ENCODE peak calls at places on chromosomes 6 and 20, in four cellular contexts. E, B, D and J are unnamed samples.

GRCh38 chr6:167565884-167566491 is 241.1 kb downstream of the TTLL2 start:
- DNase-seq in E (peak), B (no peak), D (no peak), J (no peak)

GRCh38 chr6:22764521-22764920 is 195.2 kb downstream of the HDGFL1 start:
- DNase-seq in E (no peak), B (no peak), D (no peak), J (no peak)

GRCh38 chr20:24823176-24823575 is 125.9 kb upstream of the CST7 start:
- DNase-seq in E (no peak), B (no peak), D (no peak), J (no peak)

GRCh38 chr6:2839982-2840793 is 1.5 kb downstream of the SERPINB1 start:
- DNase-seq in E (no peak), B (no peak), D (no peak), J (no peak)

GRCh38 chr6:41964201-41964887 is 22.7 kb upstream of the CCND3 start:
- DNase-seq in E (no peak), B (no peak), D (no peak), J (no peak)

GRCh38 chr6:15462717-15463525 is 199.9 kb downstream of the DTNBP1 start:
- DNase-seq in E (no peak), B (peak), D (no peak), J (no peak)

GRCh38 chr20:53611449-53611894 is 17.8 kb upstream of the ZNF217 start:
- DNase-seq in E (peak), B (peak), D (peak), J (no peak)

GRCh38 chr6:2973656-2974055 is 2.3 kb upstream of the SERPINB6 start:
- DNase-seq in E (peak), B (no peak), D (no peak), J (no peak)

GRCh38 chr6:169724554-169725269 is 412 bp upstream of the PHF10 start:
- DNase-seq in E (peak), B (peak), D (no peak), J (peak)

GRCh38 chr6:146543940-146544661 is 468 bp downstream of the RAB32 start:
- DNase-seq in E (peak), B (no peak), D (no peak), J (peak)

GRCh38 chr20:41692479-41693135 is 74.4 kb upstream of the CHD6 start:
- DNase-seq in E (peak), B (peak), D (peak), J (peak)

GRCh38 chr6:125018136-125018535 is 55.9 kb downstream of the RNF217 start:
- DNase-seq in E (no peak), B (no peak), D (no peak), J (no peak)

GRCh38 chr6:99712560-99712959 is 105.9 kb downstream of the PRDM13 start:
- DNase-seq in E (no peak), B (no peak), D (no peak), J (no peak)

GRCh38 chr20:46021361-46022359 is 7.4 kb upstream of the SLC12A5 start:
- DNase-seq in E (peak), B (peak), D (no peak), J (peak)

DNA sequence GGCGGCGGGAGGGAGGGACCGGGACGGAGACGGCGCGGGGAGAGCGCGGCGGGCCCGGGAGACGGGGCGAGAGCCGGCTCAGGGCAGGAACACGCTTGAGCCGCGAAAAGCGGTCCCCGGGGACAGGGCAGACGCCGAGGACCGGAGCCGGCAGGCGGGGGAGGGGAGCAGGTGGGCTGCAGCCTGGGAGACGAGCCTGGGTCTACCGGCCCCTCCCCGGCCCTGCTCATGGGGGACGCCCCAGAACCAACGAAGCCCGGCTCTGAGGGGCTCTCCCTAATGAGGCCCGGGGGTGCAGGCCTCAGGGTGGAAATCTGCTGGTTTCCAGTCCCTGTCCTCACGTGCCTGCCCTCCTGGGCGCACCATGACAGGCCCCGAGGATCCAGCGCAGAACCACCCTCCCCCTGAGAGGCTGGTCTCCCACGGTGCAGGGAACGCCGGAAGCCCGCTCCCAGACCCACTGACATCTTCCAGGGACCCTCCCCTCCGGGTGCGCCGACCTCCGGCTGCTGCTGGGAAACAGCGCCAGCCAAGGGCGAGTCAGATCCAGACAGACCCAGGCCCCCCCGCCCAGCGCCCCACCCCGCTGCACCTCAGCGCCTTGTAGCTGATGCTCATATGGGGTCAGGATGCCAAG is 568 bp upstream of the EEF1A2 start:
- DNase-seq in E (no peak), B (peak), D (no peak), J (peak)
- TF ChIP-seq USF1 in E (no peak), B (no peak), D (no peak), J (no peak)

GRCh38 chr6:90368601-90369000 is 72.0 kb upstream of the BACH2 start:
- DNase-seq in E (no peak), B (no peak), D (no peak), J (no peak)

GRCh38 chr6:90370493-90370959 is 73.9 kb upstream of the BACH2 start:
- DNase-seq in E (peak), B (no peak), D (no peak), J (no peak)

GRCh38 chr6:90369651-90370050 is 73.0 kb upstream of the BACH2 start:
- DNase-seq in E (peak), B (no peak), D (no peak), J (no peak)

GRCh38 chr6:90368001-90368400 is 71.4 kb upstream of the BACH2 start:
- DNase-seq in E (no peak), B (no peak), D (no peak), J (no peak)

DNA sequence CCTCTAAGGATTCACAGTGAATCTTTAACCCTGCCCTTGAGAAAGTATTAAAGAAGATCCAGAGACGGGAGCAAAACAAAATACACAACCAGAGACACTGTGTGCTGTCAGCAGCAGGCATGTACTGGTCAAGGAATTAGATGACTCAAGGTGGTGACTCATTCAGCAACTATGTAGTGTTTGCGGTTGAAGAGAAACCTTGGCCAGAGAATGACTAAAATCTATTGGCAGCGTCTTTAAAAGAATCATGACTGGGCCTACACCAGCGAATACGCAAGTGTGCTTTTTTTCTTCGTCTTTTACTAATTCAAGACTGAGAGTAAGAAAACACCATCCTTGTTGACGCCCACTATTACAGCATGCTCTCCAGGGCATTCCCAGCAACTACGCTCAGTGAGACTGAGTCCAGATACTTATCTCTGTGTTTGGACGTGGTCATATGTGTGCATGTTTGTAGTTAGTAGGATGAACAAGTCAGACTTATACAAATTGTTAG is 72.4 kb upstream of the BACH2 start:
- DNase-seq in E (peak), B (no peak), D (peak), J (no peak)
- TF ChIP-seq USF1 in E (no peak), B (peak), D (no peak), J (no peak)

GRCh38 chr6:143187173-143187908 is 126.7 kb downstream of the AIG1 start:
- DNase-seq in E (no peak), B (no peak), D (no peak), J (no peak)
- TF ChIP-seq USF1 in E (no peak), B (no peak), D (no peak), J (no peak)

GRCh38 chr6:126548301-126548700 is 208.4 kb downstream of the CENPW start:
- DNase-seq in E (no peak), B (no peak), D (no peak), J (no peak)

GRCh38 chr6:126550323-126550722 is 210.4 kb downstream of the CENPW start:
- DNase-seq in E (peak), B (no peak), D (no peak), J (peak)

GRCh38 chr6:126553856-126554255 is 213.9 kb downstream of the CENPW start:
- DNase-seq in E (no peak), B (no peak), D (no peak), J (no peak)
- TF ChIP-seq USF1 in E (no peak), B (no peak), D (no peak), J (no peak)